ENCODE peak calls at places on chromosomes 6 and 20, in eight cellular contexts. One of them, this sample, is unnamed.

GRCh38 chr6:73293331-73293730 is 30.3 kb upstream of the KHDC1 start:
- DNase-seq in IMR-90: no peak
- DNase-seq in upper lobe of right lung: no peak
- DNase-seq in esophagus muscularis mucosa: no peak
- DNase-seq in small intestine: no peak
- DNase-seq in Karpas-422: no peak
- DNase-seq in CD4-positive, alpha-beta memory T cell: no peak
- DNase-seq in stomach: no peak
- DNase-seq in this sample: no peak

GRCh38 chr6:137795510-137795909 is 71.5 kb upstream of the TNFAIP3 start:
- DNase-seq in IMR-90: no peak
- DNase-seq in CD4-positive, alpha-beta memory T cell: no peak
- DNase-seq in upper lobe of right lung: no peak
- DNase-seq in Karpas-422: peak; percentile 33
- DNase-seq in stomach: no peak
- DNase-seq in small intestine: no peak
- DNase-seq in esophagus muscularis mucosa: no peak
- DNase-seq in this sample: no peak

GRCh38 chr6:150016324-150017185 is 8.8 kb downstream of the RAET1L start:
- DNase-seq in small intestine: peak; percentile 78
- DNase-seq in upper lobe of right lung: no peak
- DNase-seq in IMR-90: peak; percentile 61
- DNase-seq in stomach: peak; percentile 67
- DNase-seq in Karpas-422: peak; percentile 88
- DNase-seq in esophagus muscularis mucosa: no peak
- DNase-seq in CD4-positive, alpha-beta memory T cell: peak; percentile 60
- DNase-seq in this sample: peak; percentile 67

GRCh38 chr6:38452816-38453215 is 186.9 kb downstream of the BTBD9 start:
- DNase-seq in IMR-90: no peak
- DNase-seq in CD4-positive, alpha-beta memory T cell: no peak
- DNase-seq in Karpas-422: no peak
- DNase-seq in upper lobe of right lung: no peak
- DNase-seq in esophagus muscularis mucosa: no peak
- DNase-seq in small intestine: no peak
- DNase-seq in stomach: no peak
- DNase-seq in this sample: no peak

GRCh38 chr6:125077453-125077852 is 76.1 kb upstream of the TPD52L1 start:
- DNase-seq in esophagus muscularis mucosa: no peak
- DNase-seq in small intestine: no peak
- DNase-seq in upper lobe of right lung: no peak
- DNase-seq in stomach: no peak
- DNase-seq in IMR-90: no peak
- DNase-seq in Karpas-422: no peak
- DNase-seq in CD4-positive, alpha-beta memory T cell: no peak
- DNase-seq in this sample: no peak

GRCh38 chr20:29325304-29325640 is 1932.2 kb upstream of the DEFB115 start:
- DNase-seq in esophagus muscularis mucosa: peak; percentile 62
- DNase-seq in upper lobe of right lung: no peak
- DNase-seq in CD4-positive, alpha-beta memory T cell: no peak
- DNase-seq in stomach: no peak
- DNase-seq in IMR-90: no peak
- DNase-seq in Karpas-422: no peak
- DNase-seq in small intestine: no peak
- DNase-seq in this sample: no peak

GRCh38 chr6:56096946-56097345 is 150.4 kb downstream of the COL21A1 start:
- DNase-seq in IMR-90: no peak
- DNase-seq in Karpas-422: no peak
- DNase-seq in small intestine: no peak
- DNase-seq in upper lobe of right lung: no peak
- DNase-seq in stomach: no peak
- DNase-seq in CD4-positive, alpha-beta memory T cell: no peak
- DNase-seq in esophagus muscularis mucosa: no peak
- DNase-seq in this sample: no peak

GRCh38 chr6:166956444-166957086 is at the start of gene RNASET2:
- DNase-seq in CD4-positive, alpha-beta memory T cell: peak; percentile 96
- DNase-seq in esophagus muscularis mucosa: peak; percentile 98
- DNase-seq in upper lobe of right lung: peak; percentile 99
- DNase-seq in Karpas-422: peak; percentile 97
- DNase-seq in small intestine: peak; percentile 94
- DNase-seq in IMR-90: peak; percentile 82
- DNase-seq in stomach: peak; percentile 99
- DNase-seq in this sample: peak; percentile 96

GRCh38 chr20:63536997-63537524 is at the start of gene PTK6:
- DNase-seq in stomach: peak; percentile 84
- DNase-seq in CD4-positive, alpha-beta memory T cell: peak; percentile 52
- DNase-seq in Karpas-422: peak; percentile 83
- DNase-seq in small intestine: peak; percentile 88
- DNase-seq in IMR-90: no peak
- DNase-seq in upper lobe of right lung: peak; percentile 93
- DNase-seq in esophagus muscularis mucosa: no peak
- DNase-seq in this sample: no peak

GRCh38 chr6:39686980-39687379 is 38.2 kb downstream of the KIF6 start:
- DNase-seq in stomach: no peak
- DNase-seq in Karpas-422: no peak
- DNase-seq in esophagus muscularis mucosa: no peak
- DNase-seq in IMR-90: no peak
- DNase-seq in CD4-positive, alpha-beta memory T cell: no peak
- DNase-seq in small intestine: no peak
- DNase-seq in upper lobe of right lung: no peak
- DNase-seq in this sample: no peak

GRCh38 chr20:41889125-41889870 is 271.1 kb upstream of the CHD6 start:
- DNase-seq in upper lobe of right lung: no peak
- DNase-seq in IMR-90: no peak
- DNase-seq in stomach: no peak
- DNase-seq in CD4-positive, alpha-beta memory T cell: no peak
- DNase-seq in Karpas-422: peak; percentile 64
- DNase-seq in esophagus muscularis mucosa: peak; percentile 55
- DNase-seq in small intestine: peak; percentile 12
- DNase-seq in this sample: no peak

GRCh38 chr6:107731422-107732319 is 92.4 kb downstream of the SCML4 start:
- DNase-seq in small intestine: peak; percentile 91
- DNase-seq in esophagus muscularis mucosa: peak; percentile 81
- DNase-seq in CD4-positive, alpha-beta memory T cell: peak; percentile 61
- DNase-seq in upper lobe of right lung: no peak
- DNase-seq in IMR-90: no peak
- DNase-seq in stomach: no peak
- DNase-seq in Karpas-422: no peak
- DNase-seq in this sample: peak; percentile 74

DNA sequence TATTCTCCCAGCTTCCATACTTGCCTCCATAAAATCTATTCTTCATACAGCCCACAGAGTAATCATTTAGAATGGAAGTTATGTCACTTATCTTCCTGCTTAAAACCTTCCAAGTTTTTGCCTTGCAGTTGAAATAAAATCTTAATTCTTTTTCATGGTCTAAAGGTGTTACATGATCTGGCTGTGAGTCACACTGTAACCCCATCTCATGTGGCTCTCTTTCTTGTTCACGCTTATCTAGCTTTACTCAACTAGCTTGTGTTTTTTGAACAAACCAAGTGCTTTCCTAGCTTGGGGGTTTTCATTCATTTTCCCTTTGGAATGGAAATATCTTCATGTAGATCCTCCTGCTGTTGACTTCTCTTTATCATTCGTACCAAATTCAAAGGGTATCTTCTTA is 23.6 kb upstream of the THEMIS start:
- DNase-seq in IMR-90: peak; percentile 8
- DNase-seq in Karpas-422: no peak
- DNase-seq in esophagus muscularis mucosa: no peak
- DNase-seq in small intestine: no peak
- DNase-seq in CD4-positive, alpha-beta memory T cell: no peak
- DNase-seq in upper lobe of right lung: no peak
- DNase-seq in stomach: no peak
- DNase-seq in this sample: no peak
- H3K27ac ChIP-seq in IMR-90: no peak overlapping the region
- H3K27ac ChIP-seq in Karpas-422: no peak overlapping the region
- H3K27ac ChIP-seq in esophagus muscularis mucosa: no peak overlapping the region
- H3K27ac ChIP-seq in small intestine: no peak overlapping the region
- H3K27ac ChIP-seq in CD4-positive, alpha-beta memory T cell: no peak overlapping the region
- H3K27ac ChIP-seq in upper lobe of right lung: no peak overlapping the region
- H3K27ac ChIP-seq in stomach: no peak overlapping the region
- H3K27ac ChIP-seq in this sample: no peak overlapping the region

GRCh38 chr6:106724337-106724736 is 95.0 kb downstream of the QRSL1 start:
- DNase-seq in stomach: no peak
- DNase-seq in small intestine: no peak
- DNase-seq in upper lobe of right lung: no peak
- DNase-seq in CD4-positive, alpha-beta memory T cell: no peak
- DNase-seq in Karpas-422: no peak
- DNase-seq in esophagus muscularis mucosa: no peak
- DNase-seq in IMR-90: no peak
- DNase-seq in this sample: no peak
- H3K27ac ChIP-seq in stomach: peak overlapping the region; percentile 44
- H3K27ac ChIP-seq in small intestine: no peak overlapping the region
- H3K27ac ChIP-seq in upper lobe of right lung: no peak overlapping the region
- H3K27ac ChIP-seq in CD4-positive, alpha-beta memory T cell: no peak overlapping the region
- H3K27ac ChIP-seq in Karpas-422: peak overlapping the region; percentile 57
- H3K27ac ChIP-seq in esophagus muscularis mucosa: no peak overlapping the region
- H3K27ac ChIP-seq in IMR-90: no peak overlapping the region
- H3K27ac ChIP-seq in this sample: no peak overlapping the region

GRCh38 chr20:44542902-44543301 is 21.0 kb upstream of the SERINC3 start:
- DNase-seq in esophagus muscularis mucosa: no peak
- DNase-seq in stomach: no peak
- DNase-seq in Karpas-422: no peak
- DNase-seq in CD4-positive, alpha-beta memory T cell: no peak
- DNase-seq in IMR-90: no peak
- DNase-seq in small intestine: no peak
- DNase-seq in upper lobe of right lung: no peak
- DNase-seq in this sample: no peak
- H3K27ac ChIP-seq in esophagus muscularis mucosa: peak overlapping the region; percentile 82
- H3K27ac ChIP-seq in stomach: no peak overlapping the region
- H3K27ac ChIP-seq in Karpas-422: no peak overlapping the region
- H3K27ac ChIP-seq in CD4-positive, alpha-beta memory T cell: no peak overlapping the region
- H3K27ac ChIP-seq in IMR-90: no peak overlapping the region
- H3K27ac ChIP-seq in small intestine: no peak overlapping the region
- H3K27ac ChIP-seq in upper lobe of right lung: no peak overlapping the region
- H3K27ac ChIP-seq in this sample: no peak overlapping the region

DNA sequence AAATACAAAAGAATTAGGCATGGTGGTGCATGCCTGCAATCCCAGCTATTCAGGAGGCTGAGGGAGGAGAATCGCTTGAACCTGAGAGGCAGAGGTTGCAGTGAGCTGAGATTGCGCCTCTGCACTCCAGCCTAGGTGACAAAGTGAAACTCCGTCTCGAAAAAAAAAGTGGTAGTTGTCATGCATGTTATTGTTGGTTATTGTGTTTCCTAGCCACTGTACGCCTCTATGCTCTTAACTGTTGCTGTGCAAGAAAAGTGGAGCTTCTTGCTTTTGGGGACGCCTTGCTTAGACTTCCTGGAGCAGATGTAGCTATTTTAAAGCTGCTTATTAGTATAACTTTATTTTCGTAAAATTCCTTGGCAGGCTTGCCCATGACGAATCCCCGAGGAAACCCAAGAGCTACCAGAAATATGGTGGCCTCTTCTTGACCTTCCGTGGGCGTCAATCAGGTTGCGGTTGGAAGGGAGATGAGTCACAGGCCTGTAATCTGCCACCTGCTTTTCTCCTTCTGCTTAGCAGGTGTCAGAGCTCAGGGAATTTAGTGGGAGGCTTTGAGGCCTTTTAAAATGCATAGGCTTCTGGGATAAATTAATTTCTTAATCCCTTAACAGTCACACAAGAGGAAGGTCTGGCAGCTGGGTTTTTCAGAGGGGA is 17.3 kb downstream of the GABRR2 start:
- DNase-seq in esophagus muscularis mucosa: peak; percentile 80
- DNase-seq in small intestine: peak; percentile 56
- DNase-seq in CD4-positive, alpha-beta memory T cell: peak; percentile 89
- DNase-seq in upper lobe of right lung: no peak
- DNase-seq in stomach: peak; percentile 62
- DNase-seq in IMR-90: peak; percentile 99
- DNase-seq in Karpas-422: no peak
- DNase-seq in this sample: peak; percentile 38
- H3K27ac ChIP-seq in esophagus muscularis mucosa: peak overlapping the region; percentile 28
- H3K27ac ChIP-seq in small intestine: peak overlapping the region; percentile 82
- H3K27ac ChIP-seq in CD4-positive, alpha-beta memory T cell: peak overlapping the region; percentile 48
- H3K27ac ChIP-seq in upper lobe of right lung: no peak overlapping the region
- H3K27ac ChIP-seq in stomach: peak overlapping the region; percentile 25
- H3K27ac ChIP-seq in IMR-90: no peak overlapping the region
- H3K27ac ChIP-seq in Karpas-422: no peak overlapping the region
- H3K27ac ChIP-seq in this sample: no peak overlapping the region